ENCODE peak calls at places on chromosomes 7 and 10, in seven cellular contexts. One of them, this sample, is unnamed.

GRCh38 chr10:24305551-24306506 is 96.9 kb downstream of the KIAA1217 start:
- DNase-seq in head of caudate nucleus: no peak
- DNase-seq in NCI-H345: no peak
- DNase-seq in GDM1: no peak
- DNase-seq in NAMALWA: no peak
- DNase-seq in activated T-helper 1 cell treated with Interleukin-2 at 50 U/mL for 16 hours: no peak
- DNase-seq in M059J: peak; percentile 0
- DNase-seq in this sample: no peak

GRCh38 chr10:70053212-70053895 is 708 bp downstream of the MACROH2A2 start:
- DNase-seq in GDM1: no peak
- DNase-seq in head of caudate nucleus: no peak
- DNase-seq in M059J: no peak
- DNase-seq in NAMALWA: no peak
- DNase-seq in activated T-helper 1 cell treated with Interleukin-2 at 50 U/mL for 16 hours: no peak
- DNase-seq in NCI-H345: peak; percentile 10
- DNase-seq in this sample: no peak

GRCh38 chr10:30850776-30851175 is 180.9 kb downstream of the ZNF438 start:
- DNase-seq in NAMALWA: no peak
- DNase-seq in M059J: no peak
- DNase-seq in NCI-H345: no peak
- DNase-seq in activated T-helper 1 cell treated with Interleukin-2 at 50 U/mL for 16 hours: no peak
- DNase-seq in head of caudate nucleus: no peak
- DNase-seq in GDM1: no peak
- DNase-seq in this sample: no peak

GRCh38 chr10:122116331-122116730 is 127.4 kb downstream of the TACC2 start:
- DNase-seq in M059J: peak; percentile 46
- DNase-seq in NAMALWA: no peak
- DNase-seq in GDM1: no peak
- DNase-seq in NCI-H345: no peak
- DNase-seq in head of caudate nucleus: no peak
- DNase-seq in activated T-helper 1 cell treated with Interleukin-2 at 50 U/mL for 16 hours: no peak
- DNase-seq in this sample: peak; percentile 64

GRCh38 chr10:78300526-78300925 is 266.9 kb downstream of the RPS24 start:
- DNase-seq in NAMALWA: no peak
- DNase-seq in activated T-helper 1 cell treated with Interleukin-2 at 50 U/mL for 16 hours: no peak
- DNase-seq in M059J: no peak
- DNase-seq in NCI-H345: no peak
- DNase-seq in head of caudate nucleus: no peak
- DNase-seq in GDM1: no peak
- DNase-seq in this sample: no peak

GRCh38 chr10:116304923-116305322 is 19.3 kb upstream of the CCDC172 start:
- DNase-seq in GDM1: no peak
- DNase-seq in NCI-H345: no peak
- DNase-seq in NAMALWA: no peak
- DNase-seq in head of caudate nucleus: no peak
- DNase-seq in M059J: no peak
- DNase-seq in activated T-helper 1 cell treated with Interleukin-2 at 50 U/mL for 16 hours: no peak
- DNase-seq in this sample: no peak

GRCh38 chr10:110207805-110208613 is 604 bp downstream of the MXI1 start:
- DNase-seq in GDM1: no peak
- DNase-seq in head of caudate nucleus: no peak
- DNase-seq in NAMALWA: peak; percentile 78
- DNase-seq in activated T-helper 1 cell treated with Interleukin-2 at 50 U/mL for 16 hours: peak; percentile 30
- DNase-seq in NCI-H345: no peak
- DNase-seq in M059J: peak; percentile 45
- DNase-seq in this sample: peak; percentile 90

GRCh38 chr10:117684673-117685211 is 142.2 kb downstream of the EMX2 start:
- DNase-seq in NCI-H345: no peak
- DNase-seq in NAMALWA: no peak
- DNase-seq in head of caudate nucleus: no peak
- DNase-seq in M059J: no peak
- DNase-seq in GDM1: no peak
- DNase-seq in activated T-helper 1 cell treated with Interleukin-2 at 50 U/mL for 16 hours: no peak
- DNase-seq in this sample: peak; percentile 6

GRCh38 chr10:6766061-6766460 is 186.0 kb upstream of the PRKCQ start:
- DNase-seq in activated T-helper 1 cell treated with Interleukin-2 at 50 U/mL for 16 hours: no peak
- DNase-seq in GDM1: no peak
- DNase-seq in head of caudate nucleus: no peak
- DNase-seq in M059J: no peak
- DNase-seq in NCI-H345: no peak
- DNase-seq in NAMALWA: no peak
- DNase-seq in this sample: peak; percentile 37

GRCh38 chr10:59079386-59080226 is 96.8 kb upstream of the PHYHIPL start:
- DNase-seq in activated T-helper 1 cell treated with Interleukin-2 at 50 U/mL for 16 hours: no peak
- DNase-seq in NCI-H345: no peak
- DNase-seq in head of caudate nucleus: no peak
- DNase-seq in GDM1: no peak
- DNase-seq in NAMALWA: no peak
- DNase-seq in M059J: peak; percentile 68
- DNase-seq in this sample: no peak

GRCh38 chr7:107179326-107180163 is 10.7 kb downstream of the HBP1 start:
- DNase-seq in NAMALWA: no peak
- DNase-seq in head of caudate nucleus: no peak
- DNase-seq in GDM1: no peak
- DNase-seq in activated T-helper 1 cell treated with Interleukin-2 at 50 U/mL for 16 hours: no peak
- DNase-seq in M059J: peak; percentile 74
- DNase-seq in NCI-H345: no peak
- DNase-seq in this sample: no peak

GRCh38 chr7:47513741-47514241 is 68.1 kb downstream of the TNS3 start:
- DNase-seq in NAMALWA: no peak
- DNase-seq in activated T-helper 1 cell treated with Interleukin-2 at 50 U/mL for 16 hours: no peak
- DNase-seq in NCI-H345: no peak
- DNase-seq in head of caudate nucleus: no peak
- DNase-seq in M059J: peak; percentile 89
- DNase-seq in GDM1: peak; percentile 55
- DNase-seq in this sample: no peak

GRCh38 chr10:45354261-45354660 is 19.8 kb upstream of the ALOX5 start:
- DNase-seq in NCI-H345: no peak
- DNase-seq in NAMALWA: no peak
- DNase-seq in M059J: peak; percentile 94
- DNase-seq in activated T-helper 1 cell treated with Interleukin-2 at 50 U/mL for 16 hours: no peak
- DNase-seq in GDM1: no peak
- DNase-seq in head of caudate nucleus: peak; percentile 35
- DNase-seq in this sample: peak; percentile 91

GRCh38 chr10:131077724-131078123 is 233.8 kb downstream of the TCERG1L start:
- DNase-seq in M059J: no peak
- DNase-seq in NAMALWA: no peak
- DNase-seq in activated T-helper 1 cell treated with Interleukin-2 at 50 U/mL for 16 hours: no peak
- DNase-seq in GDM1: no peak
- DNase-seq in head of caudate nucleus: no peak
- DNase-seq in NCI-H345: no peak
- DNase-seq in this sample: no peak

GRCh38 chr10:117503170-117503885 is 39.2 kb upstream of the EMX2 start:
- DNase-seq in head of caudate nucleus: no peak
- DNase-seq in M059J: peak; percentile 23
- DNase-seq in NAMALWA: no peak
- DNase-seq in activated T-helper 1 cell treated with Interleukin-2 at 50 U/mL for 16 hours: no peak
- DNase-seq in GDM1: no peak
- DNase-seq in NCI-H345: peak; percentile 33
- DNase-seq in this sample: no peak

GRCh38 chr10:58414270-58415041 is 29.2 kb downstream of the TFAM start:
- DNase-seq in NAMALWA: peak; percentile 9
- DNase-seq in M059J: peak; percentile 81
- DNase-seq in NCI-H345: no peak
- DNase-seq in head of caudate nucleus: no peak
- DNase-seq in GDM1: no peak
- DNase-seq in activated T-helper 1 cell treated with Interleukin-2 at 50 U/mL for 16 hours: no peak
- DNase-seq in this sample: peak; percentile 18

GRCh38 chr7:159143780-159144755 is 599 bp downstream of the VIPR2 start:
- DNase-seq in NAMALWA: no peak
- DNase-seq in M059J: no peak
- DNase-seq in activated T-helper 1 cell treated with Interleukin-2 at 50 U/mL for 16 hours: no peak
- DNase-seq in head of caudate nucleus: no peak
- DNase-seq in GDM1: no peak
- DNase-seq in NCI-H345: peak; percentile 24
- DNase-seq in this sample: no peak

GRCh38 chr7:99540542-99540941 is 11.4 kb downstream of the FAM200A start:
- DNase-seq in activated T-helper 1 cell treated with Interleukin-2 at 50 U/mL for 16 hours: no peak
- DNase-seq in head of caudate nucleus: no peak
- DNase-seq in NAMALWA: no peak
- DNase-seq in NCI-H345: no peak
- DNase-seq in GDM1: no peak
- DNase-seq in M059J: no peak
- DNase-seq in this sample: no peak

GRCh38 chr10:76576276-76576962 is 1061.2 kb downstream of the KCNMA1 start:
- DNase-seq in M059J: peak; percentile 84
- DNase-seq in NCI-H345: no peak
- DNase-seq in head of caudate nucleus: no peak
- DNase-seq in activated T-helper 1 cell treated with Interleukin-2 at 50 U/mL for 16 hours: no peak
- DNase-seq in NAMALWA: no peak
- DNase-seq in GDM1: no peak
- DNase-seq in this sample: no peak

GRCh38 chr10:7412482-7413251 is 1.8 kb upstream of the SFMBT2 start:
- DNase-seq in NAMALWA: no peak
- DNase-seq in M059J: no peak
- DNase-seq in GDM1: no peak
- DNase-seq in NCI-H345: no peak
- DNase-seq in activated T-helper 1 cell treated with Interleukin-2 at 50 U/mL for 16 hours: no peak
- DNase-seq in head of caudate nucleus: peak; percentile 48
- DNase-seq in this sample: no peak

GRCh38 chr7:151244871-151245346 is 3.6 kb downstream of the SMARCD3 start:
- DNase-seq in M059J: no peak
- DNase-seq in activated T-helper 1 cell treated with Interleukin-2 at 50 U/mL for 16 hours: no peak
- DNase-seq in NAMALWA: peak; percentile 42
- DNase-seq in head of caudate nucleus: no peak
- DNase-seq in NCI-H345: no peak
- DNase-seq in GDM1: no peak
- DNase-seq in this sample: no peak